ENCODE peak calls at places on chromosomes 11 and 22, in nine cellular contexts. D is suprapubic skin; S is AG04450; I is heart left ventricle; L is tibial nerve; J is A549; G is SK-N-MC; N is effector memory CD4-positive, alpha-beta T cell; F is CD8-positive, alpha-beta memory T cell. K is an unnamed sample.

GRCh38 chr11:120229451-120230424 is 10.2 kb upstream of the POU2F3 start:
- DNase-seq in D (no peak), S (no peak), I (no peak), L (no peak), J (no peak), G (no peak), N (no peak), F (no peak), K (peak; percentile 48)

GRCh38 chr11:65362966-65363365 is 8.4 kb downstream of the TIGD3 start:
- DNase-seq in D (no peak), S (no peak), I (no peak), L (no peak), J (no peak), G (no peak), N (no peak), F (no peak), K (no peak)

GRCh38 chr22:31344369-31345330 is 1.5 kb downstream of the PATZ1 start:
- DNase-seq in D (no peak), S (no peak), I (peak; percentile 48), L (peak; percentile 51), J (no peak), G (no peak), N (no peak), F (peak; percentile 5), K (peak; percentile 60)

GRCh38 chr11:122375687-122376399 is 259.8 kb upstream of the BLID start:
- DNase-seq in D (no peak), S (no peak), I (no peak), L (no peak), J (no peak), G (no peak), N (no peak), F (no peak), K (no peak)

GRCh38 chr11:128226106-128226716 is 361.1 kb downstream of the ETS1 start:
- DNase-seq in D (no peak), S (no peak), I (no peak), L (no peak), J (no peak), G (no peak), N (no peak), F (no peak), K (no peak)

GRCh38 chr11:102163368-102163767 is 53.1 kb downstream of the YAP1 start:
- DNase-seq in D (no peak), S (no peak), I (no peak), L (no peak), J (no peak), G (no peak), N (no peak), F (no peak), K (no peak)

GRCh38 chr22:29306175-29306829 is at the start of gene GAS2L1:
- DNase-seq in D (no peak), S (peak; percentile 33), I (peak; percentile 91), L (peak; percentile 72), J (peak; percentile 86), G (no peak), N (peak; percentile 13), F (peak; percentile 20), K (peak; percentile 85)

GRCh38 chr11:69209936-69210659 is 54.4 kb downstream of the SMIM38 start:
- DNase-seq in D (peak; percentile 59), S (no peak), I (no peak), L (no peak), J (no peak), G (no peak), N (no peak), F (no peak), K (no peak)

GRCh38 chr11:119095066-119095880 is 6.4 kb downstream of the DPAGT1 start:
- DNase-seq in D (peak; percentile 100), S (peak; percentile 100), I (peak; percentile 99), L (peak; percentile 99), J (peak; percentile 93), G (peak; percentile 96), N (peak; percentile 99), F (peak; percentile 99), K (peak; percentile 100)

GRCh38 chr11:9639099-9639498 is 24.8 kb upstream of the SWAP70 start:
- DNase-seq in D (peak; percentile 80), S (no peak), I (peak; percentile 44), L (peak; percentile 58), J (no peak), G (no peak), N (no peak), F (no peak), K (peak; percentile 13)

GRCh38 chr11:113677648-113678047 is 28.5 kb downstream of the TMPRSS5 start:
- DNase-seq in D (no peak), S (no peak), I (no peak), L (no peak), J (no peak), G (no peak), N (no peak), F (no peak), K (no peak)

GRCh38 chr11:34630544-34630943 is 9.7 kb downstream of the EHF start:
- DNase-seq in D (no peak), S (no peak), I (no peak), L (no peak), J (no peak), G (no peak), N (no peak), F (no peak), K (no peak)

DNA sequence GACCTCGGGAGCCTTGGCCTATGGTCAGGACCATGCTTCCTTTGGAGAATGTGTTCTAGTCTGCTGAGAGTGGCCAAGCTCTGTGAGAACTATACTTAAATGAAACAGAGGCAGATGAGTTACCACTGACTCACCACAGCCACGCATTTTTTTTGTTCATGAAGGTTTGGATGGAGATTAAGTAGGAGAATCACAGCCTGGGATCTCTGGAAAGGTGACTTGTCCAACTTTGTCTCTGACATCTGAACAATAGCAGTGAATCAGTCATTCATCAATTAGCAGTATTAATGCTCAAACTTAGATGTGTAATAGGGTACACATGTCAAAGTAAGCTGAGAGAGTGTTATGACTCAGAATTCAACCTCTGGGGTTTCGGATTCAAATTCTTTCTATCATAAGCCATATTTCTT is 100.7 kb upstream of the ANO3 start:
- DNase-seq in D (no peak), S (peak; percentile 44), I (no peak), L (no peak), J (no peak), G (no peak), N (no peak), F (no peak), K (peak; percentile 76)
- H3K9me3 ChIP-seq in D (no peaks in the 10 kb centered on the region), S (no peaks in the 10 kb centered on the region), I (no peaks in the 10 kb centered on the region), L (no peaks in the 10 kb centered on the region), J (no peaks in the 10 kb centered on the region), G (no peaks in the 10 kb centered on the region), N (no peaks in the 10 kb centered on the region), F (no peaks in the 10 kb centered on the region), K (no peaks in the 10 kb centered on the region)

GRCh38 chr22:11627798-11628650 is 3900.0 kb upstream of the OR11H1 start:
- DNase-seq in D (peak; percentile 86), S (no peak), I (peak; percentile 27), L (no peak), J (no peak), G (no peak), N (no peak), F (no peak), K (no peak)
- H3K9me3 ChIP-seq in D (peaks cover 53% of the 10 kb centered on the region), S (peaks cover 57% of the 10 kb centered on the region), I (no peaks in the 10 kb centered on the region), L (peaks cover 6% of the 10 kb centered on the region), J (peaks cover 14% of the 10 kb centered on the region), G (no peaks in the 10 kb centered on the region), N (peaks cover 16% of the 10 kb centered on the region), F (no peaks in the 10 kb centered on the region), K (peaks cover 24% of the 10 kb centered on the region)

GRCh38 chr11:66715346-66716085 is 13.5 kb downstream of the SPTBN2 start:
- DNase-seq in D (no peak), S (no peak), I (no peak), L (no peak), J (no peak), G (no peak), N (no peak), F (no peak), K (no peak)
- H3K9me3 ChIP-seq in D (no peaks in the 10 kb centered on the region), S (no peaks in the 10 kb centered on the region), I (no peaks in the 10 kb centered on the region), L (no peaks in the 10 kb centered on the region), J (no peaks in the 10 kb centered on the region), G (no peaks in the 10 kb centered on the region), N (no peaks in the 10 kb centered on the region), F (no peaks in the 10 kb centered on the region), K (no peaks in the 10 kb centered on the region)

DNA sequence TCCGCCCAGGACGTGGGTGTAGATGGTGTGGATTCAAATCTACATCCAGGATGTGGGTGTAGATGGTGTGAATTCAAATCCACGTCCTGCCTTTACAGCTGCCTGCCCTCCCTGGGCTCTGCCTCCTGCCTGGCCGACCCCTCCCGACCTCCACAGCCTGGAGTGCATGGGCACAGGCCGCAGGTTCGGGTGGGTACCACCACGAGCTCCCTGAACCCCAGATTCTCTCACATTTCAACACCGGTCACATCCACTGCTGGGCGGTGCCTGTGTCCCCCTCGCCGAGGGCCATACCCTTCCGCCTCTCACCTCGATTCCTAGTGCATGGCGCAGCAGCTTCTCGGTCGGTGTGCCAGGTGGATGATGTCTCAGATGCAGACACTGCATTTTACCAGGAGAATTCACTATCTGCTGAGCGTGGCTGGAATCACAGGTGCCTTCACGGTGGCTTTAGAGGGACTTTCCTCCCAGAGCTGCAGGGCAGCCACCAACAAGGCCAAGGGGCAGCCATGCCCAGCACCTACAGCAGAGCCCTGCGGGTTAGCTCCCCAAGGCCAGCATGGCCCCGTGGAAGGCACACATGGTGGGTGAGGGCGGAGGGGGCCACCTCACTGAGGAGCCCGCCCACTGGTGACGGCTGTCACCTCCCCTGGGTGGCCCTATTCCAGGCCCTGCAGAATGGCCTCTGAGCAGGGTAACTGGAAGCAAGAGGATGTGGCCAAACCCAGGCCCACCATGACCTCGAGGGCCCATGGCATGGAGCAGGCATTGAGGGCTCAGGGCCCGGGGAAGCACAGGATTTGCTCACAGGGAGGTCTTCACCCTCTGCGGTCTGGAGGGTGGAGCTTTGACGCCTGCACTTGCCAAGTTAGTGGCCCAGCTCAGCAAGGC is 638.5 kb downstream of the TBC1D22A start:
- DNase-seq in D (no peak), S (no peak), I (no peak), L (no peak), J (no peak), G (no peak), N (no peak), F (no peak), K (no peak)
- H3K9me3 ChIP-seq in D (no peaks in the 10 kb centered on the region), S (peaks cover 34% of the 10 kb centered on the region), I (no peaks in the 10 kb centered on the region), L (no peaks in the 10 kb centered on the region), J (no peaks in the 10 kb centered on the region), G (no peaks in the 10 kb centered on the region), N (no peaks in the 10 kb centered on the region), F (no peaks in the 10 kb centered on the region), K (no peaks in the 10 kb centered on the region)

DNA sequence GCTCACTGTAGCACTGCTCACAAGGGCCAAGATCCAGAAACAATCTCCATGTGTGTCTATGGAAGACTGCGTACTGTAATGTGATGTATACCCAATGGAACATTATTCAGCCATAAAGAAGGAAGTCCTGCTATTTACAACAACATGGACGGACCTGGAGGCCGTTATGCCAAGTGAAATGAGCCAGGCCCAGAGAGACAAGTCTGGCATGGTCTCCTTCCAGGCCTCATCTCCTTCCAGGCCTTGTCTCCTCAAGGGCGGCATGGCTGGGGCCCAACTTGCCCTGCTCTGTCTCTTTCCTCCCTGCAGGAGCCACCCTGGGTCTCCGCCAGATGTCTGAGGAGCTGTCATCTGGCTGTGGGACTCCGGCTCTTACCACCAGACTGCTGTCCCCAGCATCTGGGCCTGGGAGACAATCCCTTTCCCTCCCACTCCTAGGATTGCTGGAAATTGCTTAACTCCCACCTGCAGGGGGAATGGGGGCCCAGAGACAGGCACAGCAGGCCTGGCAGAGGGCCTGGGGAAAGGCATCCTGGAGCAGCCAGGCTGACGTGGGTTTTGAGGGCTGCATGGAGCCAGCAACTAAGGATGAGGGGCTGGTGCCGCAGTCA is 1326.6 kb downstream of the TBC1D22A start:
- DNase-seq in D (peak; percentile 76), S (no peak), I (no peak), L (no peak), J (no peak), G (no peak), N (no peak), F (no peak), K (no peak)
- H3K9me3 ChIP-seq in D (no peaks in the 10 kb centered on the region), S (peaks cover 67% of the 10 kb centered on the region), I (no peaks in the 10 kb centered on the region), L (no peaks in the 10 kb centered on the region), J (no peaks in the 10 kb centered on the region), G (no peaks in the 10 kb centered on the region), N (no peaks in the 10 kb centered on the region), F (no peaks in the 10 kb centered on the region), K (peaks cover 8% of the 10 kb centered on the region)

K was measured in endothelial cell of umbilical vein.